ENCODE peak calls at places on chromosomes 3 and 15, in four cellular contexts. One of them, this sample, is unnamed.

GRCh38 chr15:90358124-90359033 is 6.3 kb downstream of the ZNF774 start:
- DNase-seq in GM12878: no peak
- DNase-seq in HepG2: no peak
- DNase-seq in SK-N-SH: no peak
- DNase-seq in this sample: no peak

GRCh38 chr15:83753872-83754493 is 100.1 kb downstream of the ADAMTSL3 start:
- DNase-seq in GM12878: no peak
- DNase-seq in HepG2: no peak
- DNase-seq in SK-N-SH: no peak
- DNase-seq in this sample: no peak

GRCh38 chr15:49627407-49627877 is 6.6 kb downstream of the DTWD1 start:
- DNase-seq in GM12878: no peak
- DNase-seq in HepG2: peak; percentile 30
- DNase-seq in SK-N-SH: no peak
- DNase-seq in this sample: no peak

GRCh38 chr3:126287536-126288181 is 69.5 kb downstream of the KLF15 start:
- DNase-seq in GM12878: no peak
- DNase-seq in HepG2: peak; percentile 41
- DNase-seq in SK-N-SH: peak; percentile 78
- DNase-seq in this sample: no peak

GRCh38 chr3:8443829-8444791 is 57.5 kb upstream of the LMCD1 start:
- DNase-seq in GM12878: no peak
- DNase-seq in HepG2: peak; percentile 99
- DNase-seq in SK-N-SH: peak; percentile 76
- DNase-seq in this sample: no peak

GRCh38 chr15:43329222-43329959 is 982 bp downstream of the LCMT2 start:
- DNase-seq in GM12878: no peak
- DNase-seq in HepG2: no peak
- DNase-seq in SK-N-SH: no peak
- DNase-seq in this sample: no peak

GRCh38 chr3:177196473-177197040 is 725 bp downstream of the TBL1XR1 start:
- DNase-seq in GM12878: no peak
- DNase-seq in HepG2: no peak
- DNase-seq in SK-N-SH: peak; percentile 79
- DNase-seq in this sample: no peak

GRCh38 chr15:25801586-25802284 is 61.4 kb downstream of the ATP10A start:
- DNase-seq in GM12878: no peak
- DNase-seq in HepG2: no peak
- DNase-seq in SK-N-SH: no peak
- DNase-seq in this sample: no peak

GRCh38 chr15:72382146-72382545 is 6.3 kb upstream of the HEXA start:
- DNase-seq in GM12878: no peak
- DNase-seq in HepG2: peak; percentile 29
- DNase-seq in SK-N-SH: no peak
- DNase-seq in this sample: no peak

GRCh38 chr3:134008630-134009156 is 21.0 kb downstream of the SLCO2A1 start:
- DNase-seq in GM12878: no peak
- DNase-seq in HepG2: no peak
- DNase-seq in SK-N-SH: no peak
- DNase-seq in this sample: no peak

GRCh38 chr15:46703352-46703861 is 1013.9 kb upstream of the SEMA6D start:
- DNase-seq in GM12878: peak; percentile 15
- DNase-seq in HepG2: no peak
- DNase-seq in SK-N-SH: no peak
- DNase-seq in this sample: no peak

GRCh38 chr15:98518823-98519561 is 129.3 kb upstream of the IGF1R start:
- DNase-seq in GM12878: no peak
- DNase-seq in HepG2: peak; percentile 67
- DNase-seq in SK-N-SH: peak; percentile 79
- DNase-seq in this sample: peak; percentile 56

GRCh38 chr3:160133757-160134156 is 91.5 kb upstream of the C3orf80 start:
- DNase-seq in GM12878: no peak
- DNase-seq in HepG2: peak; percentile 25
- DNase-seq in SK-N-SH: no peak
- DNase-seq in this sample: no peak

GRCh38 chr3:184231671-184232070 is 2.3 kb downstream of the VWA5B2 start:
- DNase-seq in GM12878: no peak
- DNase-seq in HepG2: no peak
- DNase-seq in SK-N-SH: no peak
- DNase-seq in this sample: no peak

GRCh38 chr3:179113903-179114302 is 34.3 kb upstream of the PIK3CA start:
- DNase-seq in GM12878: no peak
- DNase-seq in HepG2: no peak
- DNase-seq in SK-N-SH: no peak
- DNase-seq in this sample: no peak

DNA sequence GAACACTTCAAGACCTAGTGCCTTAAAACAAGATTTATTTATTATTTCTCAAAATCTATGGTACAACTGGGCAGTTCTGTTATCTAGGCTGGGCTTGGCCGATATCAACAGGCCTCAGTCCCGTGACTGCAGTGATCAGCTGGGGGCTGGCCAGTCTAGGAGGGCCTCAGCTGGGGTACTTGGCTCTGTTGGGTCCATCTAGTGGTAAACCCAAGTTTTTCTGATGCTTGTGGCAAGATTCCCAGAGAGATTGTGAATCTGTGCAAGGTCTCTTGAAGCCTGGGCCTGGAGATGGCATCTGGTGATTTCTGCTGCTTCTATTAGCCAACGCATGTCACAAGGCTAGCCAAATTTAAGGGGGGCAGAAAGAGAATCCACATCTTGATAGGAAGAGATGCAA is 482.4 kb upstream of the SGO1 start:
- DNase-seq in GM12878: no peak
- DNase-seq in HepG2: peak; percentile 2
- DNase-seq in SK-N-SH: peak; percentile 38
- DNase-seq in this sample: no peak
- TF ChIP-seq TAF1 in GM12878: no peak
- TF ChIP-seq TAF1 in HepG2: no peak
- TF ChIP-seq TAF1 in SK-N-SH: no peak
- TF ChIP-seq TAF1 in this sample: no peak

DNA sequence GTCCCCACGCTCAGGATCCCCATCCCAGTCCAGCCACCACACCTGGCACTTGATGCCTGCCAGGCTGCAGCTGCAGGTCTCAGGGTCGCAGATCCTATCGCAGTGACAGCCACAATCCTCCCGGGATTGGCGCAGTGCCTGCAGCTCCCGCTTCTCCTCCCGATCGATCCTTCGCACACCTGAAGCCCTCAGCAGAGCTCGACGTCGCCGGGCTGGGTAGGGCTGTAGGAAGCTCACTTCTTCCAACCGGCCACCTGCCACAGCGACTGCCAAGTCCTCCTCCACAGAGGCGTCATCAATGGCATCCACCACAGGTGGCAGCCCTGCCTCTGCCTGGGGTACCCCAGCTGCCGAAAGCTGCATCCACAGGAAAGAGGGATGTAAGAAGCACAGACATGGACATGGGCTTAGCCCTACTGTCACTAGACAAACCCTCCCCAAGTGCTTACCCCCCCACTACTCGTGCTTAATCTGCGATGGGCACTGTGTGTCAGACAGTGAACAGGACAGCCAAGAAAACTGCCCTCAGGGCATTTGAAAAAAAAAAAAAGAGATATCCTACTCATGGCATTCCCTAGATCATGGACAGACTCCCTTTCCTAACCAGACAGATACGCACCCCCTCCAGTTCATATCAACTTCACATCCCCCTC is 9.2 kb downstream of the CSRNP1 start:
- DNase-seq in GM12878: no peak
- DNase-seq in HepG2: no peak
- DNase-seq in SK-N-SH: peak; percentile 67
- DNase-seq in this sample: no peak
- TF ChIP-seq TAF1 in GM12878: no peak
- TF ChIP-seq TAF1 in HepG2: no peak
- TF ChIP-seq TAF1 in SK-N-SH: no peak
- TF ChIP-seq TAF1 in this sample: no peak

DNA sequence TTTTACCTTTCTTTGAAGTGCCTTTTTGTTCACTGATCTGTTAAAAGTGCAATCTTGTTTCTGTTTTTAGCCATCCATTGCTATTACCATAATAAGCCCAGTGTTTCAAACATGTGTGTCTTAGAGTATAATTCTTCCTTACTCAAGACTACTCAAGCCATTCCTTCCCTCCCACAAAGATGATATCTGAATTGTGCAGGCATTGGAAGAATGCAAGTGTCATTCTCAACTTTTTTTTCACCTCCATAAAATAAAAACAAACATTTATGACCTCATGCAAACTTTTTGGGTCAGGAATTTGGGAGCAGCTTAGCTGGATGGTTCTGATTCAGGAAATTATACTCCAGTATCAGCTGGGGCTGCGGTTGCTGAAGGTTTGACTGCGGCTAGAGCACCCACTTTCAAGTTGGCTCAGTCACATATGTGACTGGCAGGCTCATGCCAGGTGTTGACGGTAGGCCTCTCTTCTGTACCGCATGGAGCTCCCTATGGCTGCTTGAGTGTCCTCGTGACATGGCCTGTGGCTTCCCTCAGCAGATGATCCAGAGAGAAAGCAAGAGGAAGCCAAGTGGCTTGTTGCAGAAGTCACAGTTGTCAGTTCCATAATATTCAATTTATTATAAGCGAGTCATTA is 490.8 kb downstream of the CNTN4 start:
- DNase-seq in GM12878: no peak
- DNase-seq in HepG2: no peak
- DNase-seq in SK-N-SH: no peak
- DNase-seq in this sample: no peak
- TF ChIP-seq TAF1 in GM12878: no peak
- TF ChIP-seq TAF1 in HepG2: no peak
- TF ChIP-seq TAF1 in SK-N-SH: no peak
- TF ChIP-seq TAF1 in this sample: no peak

GRCh38 chr15:70801111-70801510 is 37.8 kb upstream of the UACA start:
- DNase-seq in GM12878: no peak
- DNase-seq in HepG2: no peak
- DNase-seq in SK-N-SH: no peak
- DNase-seq in this sample: no peak

GRCh38 chr15:70797464-70797863 is 34.1 kb upstream of the UACA start:
- DNase-seq in GM12878: no peak
- DNase-seq in HepG2: no peak
- DNase-seq in SK-N-SH: no peak
- DNase-seq in this sample: no peak

GRCh38 chr15:70799667-70800450 is 36.5 kb upstream of the UACA start:
- DNase-seq in GM12878: no peak
- DNase-seq in HepG2: peak; percentile 66
- DNase-seq in SK-N-SH: no peak
- DNase-seq in this sample: no peak

GRCh38 chr15:70806992-70807712 is 43.8 kb upstream of the UACA start:
- DNase-seq in GM12878: no peak
- DNase-seq in HepG2: no peak
- DNase-seq in SK-N-SH: no peak
- DNase-seq in this sample: no peak

GRCh38 chr15:70802629-70803028 is 39.3 kb upstream of the UACA start:
- DNase-seq in GM12878: no peak
- DNase-seq in HepG2: no peak
- DNase-seq in SK-N-SH: no peak
- DNase-seq in this sample: no peak
- TF ChIP-seq TAF1 in GM12878: no peak
- TF ChIP-seq TAF1 in HepG2: no peak
- TF ChIP-seq TAF1 in SK-N-SH: no peak
- TF ChIP-seq TAF1 in this sample: no peak

DNA sequence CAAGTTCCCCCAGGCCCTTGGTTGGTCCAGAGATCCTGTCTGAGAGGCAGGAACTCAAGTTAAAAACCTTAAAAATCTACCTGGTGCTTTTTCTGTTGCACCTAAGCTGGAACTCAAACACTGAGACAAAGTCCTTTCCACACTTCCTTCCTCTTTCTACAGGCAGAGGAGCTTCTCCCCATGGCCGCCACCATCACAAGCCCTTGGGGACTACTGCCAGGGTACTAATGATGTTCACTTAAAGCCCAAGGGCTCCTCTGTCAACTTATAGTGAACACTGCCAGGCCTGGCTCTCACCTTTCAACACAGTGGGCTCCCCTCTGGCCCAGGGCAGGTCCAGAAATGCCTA is 26.0 kb downstream of the TM4SF18 start:
- DNase-seq in GM12878: no peak
- DNase-seq in HepG2: no peak
- DNase-seq in SK-N-SH: no peak
- DNase-seq in this sample: no peak
- TF ChIP-seq TAF1 in GM12878: no peak
- TF ChIP-seq TAF1 in HepG2: no peak
- TF ChIP-seq TAF1 in SK-N-SH: no peak
- TF ChIP-seq TAF1 in this sample: no peak

GRCh38 chr3:46868948-46869347 is 5.7 kb upstream of the MYL3 start:
- DNase-seq in GM12878: no peak
- DNase-seq in HepG2: peak; percentile 22
- DNase-seq in SK-N-SH: no peak
- DNase-seq in this sample: no peak

GRCh38 chr3:46866720-46867549 is 3.7 kb upstream of the MYL3 start:
- DNase-seq in GM12878: no peak
- DNase-seq in HepG2: peak; percentile 39
- DNase-seq in SK-N-SH: peak; percentile 86
- DNase-seq in this sample: peak; percentile 78

GRCh38 chr3:46868301-46868700 is 5.1 kb upstream of the MYL3 start:
- DNase-seq in GM12878: no peak
- DNase-seq in HepG2: no peak
- DNase-seq in SK-N-SH: peak; percentile 58
- DNase-seq in this sample: no peak

GRCh38 chr3:46866032-46866595 is 2.9 kb upstream of the MYL3 start:
- DNase-seq in GM12878: no peak
- DNase-seq in HepG2: no peak
- DNase-seq in SK-N-SH: no peak
- DNase-seq in this sample: no peak

GRCh38 chr3:46867550-46867898 is 4.3 kb upstream of the MYL3 start:
- DNase-seq in GM12878: no peak
- DNase-seq in HepG2: no peak
- DNase-seq in SK-N-SH: no peak
- DNase-seq in this sample: no peak
- TF ChIP-seq TAF1 in GM12878: no peak
- TF ChIP-seq TAF1 in HepG2: no peak
- TF ChIP-seq TAF1 in SK-N-SH: no peak
- TF ChIP-seq TAF1 in this sample: no peak

GRCh38 chr15:39304931-39305728 is 275.7 kb upstream of the THBS1 start:
- DNase-seq in GM12878: no peak
- DNase-seq in HepG2: no peak
- DNase-seq in SK-N-SH: no peak
- DNase-seq in this sample: no peak
- TF ChIP-seq TAF1 in GM12878: no peak
- TF ChIP-seq TAF1 in HepG2: no peak
- TF ChIP-seq TAF1 in SK-N-SH: no peak
- TF ChIP-seq TAF1 in this sample: no peak

This sample was measured in GM12891.